ENCODE peak calls at places on chromosomes 3 and 15, in seven cellular contexts. F, E, G, N, W, P and X are unnamed samples.

GRCh38 chr15:57003418-57003817 is 85.0 kb downstream of the TCF12 start:
- DNase-seq in P (no peak), G (no peak), N (no peak), F (peak), E (no peak), W (no peak), X (no peak)

GRCh38 chr15:28289694-28290463 is 32.1 kb downstream of the HERC2 start:
- DNase-seq in W (no peak), E (no peak), P (no peak), G (no peak), F (peak), N (no peak), X (no peak)

GRCh38 chr15:96540283-96540682 is 209.8 kb downstream of the NR2F2 start:
- DNase-seq in N (no peak), G (no peak), E (no peak), W (no peak), P (no peak), F (no peak), X (no peak)

GRCh38 chr3:129528589-129529100 is at the start of gene RHO:
- DNase-seq in E (no peak), W (no peak), G (no peak), N (no peak), F (no peak), P (no peak), X (no peak)

GRCh38 chr3:57011022-57011421 is 49.4 kb upstream of the SPATA12 start:
- DNase-seq in F (no peak), W (no peak), G (no peak), N (no peak), E (no peak), P (no peak), X (no peak)

GRCh38 chr3:95354494-95354893 is 1291.6 kb downstream of the NSUN3 start:
- DNase-seq in W (no peak), F (no peak), N (no peak), E (no peak), G (no peak), P (no peak), X (no peak)

GRCh38 chr3:183764854-183765731 is 60.3 kb downstream of the MAP6D1 start:
- DNase-seq in N (no peak), E (no peak), F (no peak), G (no peak), P (no peak), W (no peak), X (no peak)

GRCh38 chr3:24048843-24049242 is 103.8 kb downstream of the NR1D2 start:
- DNase-seq in P (no peak), N (no peak), W (no peak), F (peak), E (no peak), G (no peak), X (no peak)

GRCh38 chr3:37115451-37115850 is 58.9 kb downstream of the LRRFIP2 start:
- DNase-seq in P (no peak), W (no peak), G (no peak), N (no peak), F (peak), E (no peak), X (no peak)

GRCh38 chr15:72227192-72227586 is 3.8 kb downstream of the PKM start:
- DNase-seq in N (no peak), E (no peak), P (peak), F (peak), W (no peak), G (no peak), X (no peak)

GRCh38 chr3:1131156-1131555 is 38.3 kb downstream of the CNTN6 start:
- DNase-seq in F (no peak), N (no peak), G (no peak), P (no peak), W (no peak), E (no peak), X (no peak)

GRCh38 chr3:13096356-13096755 is 23.1 kb upstream of the IQSEC1 start:
- DNase-seq in E (no peak), N (no peak), G (no peak), F (no peak), P (no peak), W (no peak), X (no peak)

GRCh38 chr3:84958495-84959469 is at the start of gene CADM2:
- DNase-seq in P (peak), W (peak), E (peak), N (peak), G (peak), F (peak), X (no peak)

GRCh38 chr3:89859738-89860137 is 752.3 kb downstream of the EPHA3 start:
- DNase-seq in W (no peak), N (no peak), G (no peak), F (no peak), E (no peak), P (no peak), X (no peak)

GRCh38 chr3:73259291-73259690 is 197.8 kb downstream of the EBLN2 start:
- DNase-seq in P (no peak), E (no peak), N (no peak), W (no peak), F (no peak), G (no peak), X (no peak)

GRCh38 chr3:167406876-167407492 is 26.9 kb upstream of the ZBBX start:
- DNase-seq in N (peak), G (peak), W (no peak), P (no peak), F (peak), E (no peak), X (no peak)

GRCh38 chr3:9384141-9384828 is 13.1 kb upstream of the SETD5 start:
- DNase-seq in F (peak), P (no peak), N (no peak), W (no peak), E (no peak), G (no peak), X (no peak)

GRCh38 chr3:8501388-8502131 is at the start of gene LMCD1:
- DNase-seq in W (peak), G (peak), E (peak), F (peak), P (peak), N (peak), X (peak)

GRCh38 chr3:57227930-57228733 is 603 bp downstream of the APPL1 start:
- DNase-seq in E (peak), P (peak), N (peak), F (peak), W (peak), G (peak), X (no peak)

GRCh38 chr15:67836134-67836455 is 3.8 kb downstream of the RNU6-1 start:
- DNase-seq in G (peak), W (no peak), P (no peak), E (no peak), N (no peak), F (no peak), X (no peak)

GRCh38 chr15:25439456-25439836 is 622 bp upstream of the UBE3A start:
- DNase-seq in G (no peak), P (no peak), E (peak), W (peak), N (no peak), F (peak), X (peak)

GRCh38 chr3:156456771-156457224 is 98.1 kb downstream of the SSR3 start:
- DNase-seq in G (no peak), P (no peak), N (no peak), W (no peak), F (peak), E (no peak), X (no peak)

GRCh38 chr3:57017481-57017880 is 43.0 kb upstream of the SPATA12 start:
- DNase-seq in E (no peak), G (no peak), F (no peak), P (no peak), N (no peak), W (no peak), X (no peak)

GRCh38 chr3:11306815-11307589 is 34.8 kb downstream of the ATG7 start:
- DNase-seq in F (no peak), N (no peak), E (no peak), W (no peak), P (no peak), G (no peak), X (no peak)

GRCh38 chr3:49675912-49676311 is 1.8 kb downstream of the APEH start:
- DNase-seq in F (no peak), G (no peak), N (no peak), W (no peak), P (no peak), E (no peak), X (no peak)